ENCODE peak calls at places on chromosomes 16 and 17, in seven cellular contexts. P is HCT116, R is HepG2, D is K562, V is GM12878, T is H1, H is SK-N-SH. B is an unnamed sample.

GRCh38 chr17:4891405-4892062 is 7.8 kb upstream of the C17orf107 start:
- DNase-seq in P (no peak), R (no peak), D (no peak), V (no peak), T (no peak), H (no peak), B (no peak)

GRCh38 chr16:51359141-51359960 is 208.3 kb upstream of the SALL1 start:
- DNase-seq in P (no peak), R (no peak), D (no peak), V (no peak), T (peak; percentile 69), H (peak; percentile 73), B (no peak)

GRCh38 chr16:78984324-78984723 is 616.2 kb downstream of the MAF start:
- DNase-seq in P (no peak), R (no peak), D (peak; percentile 9), V (no peak), T (no peak), H (no peak), B (no peak)

GRCh38 chr17:6555331-6556120 is 829 bp downstream of the PITPNM3 start:
- DNase-seq in P (no peak), R (no peak), D (no peak), V (no peak), T (peak; percentile 67), H (peak; percentile 60), B (no peak)

GRCh38 chr17:39541652-39542051 is 66.1 kb downstream of the NEUROD2 start:
- DNase-seq in P (no peak), R (no peak), D (no peak), V (no peak), T (no peak), H (no peak), B (no peak)

GRCh38 chr17:17075037-17075755 is 32.9 kb downstream of the MPRIP start:
- DNase-seq in P (no peak), R (no peak), D (peak; percentile 52), V (no peak), T (no peak), H (peak; percentile 68), B (no peak)

GRCh38 chr16:20865420-20866126 is 34.6 kb downstream of the DCUN1D3 start:
- DNase-seq in P (peak; percentile 51), R (no peak), D (no peak), V (peak; percentile 64), T (no peak), H (no peak), B (no peak)

GRCh38 chr17:41880130-41880529 is 14.9 kb upstream of the KLHL11 start:
- DNase-seq in P (no peak), R (no peak), D (no peak), V (no peak), T (no peak), H (no peak), B (no peak)

GRCh38 chr16:22353188-22353919 is 21.1 kb downstream of the CDR2 start:
- DNase-seq in P (peak; percentile 19), R (peak; percentile 66), D (peak; percentile 68), V (peak; percentile 63), T (no peak), H (no peak), B (no peak)

GRCh38 chr17:20202141-20202574 is 193.0 kb downstream of the SPECC1 start:
- DNase-seq in P (no peak), R (no peak), D (no peak), V (no peak), T (no peak), H (no peak), B (no peak)

GRCh38 chr16:67197704-67198103 is 1.2 kb upstream of the ELMO3 start:
- DNase-seq in P (no peak), R (no peak), D (no peak), V (no peak), T (no peak), H (no peak), B (no peak)

GRCh38 chr16:67198238-67198734 is 645 bp upstream of the ELMO3 start:
- DNase-seq in P (peak; percentile 64), R (no peak), D (no peak), V (no peak), T (peak; percentile 73), H (peak; percentile 81), B (no peak)

GRCh38 chr16:67199808-67200198 is 872 bp downstream of the ELMO3 start:
- DNase-seq in P (no peak), R (no peak), D (no peak), V (no peak), T (peak; percentile 79), H (peak; percentile 61), B (no peak)

GRCh38 chr16:67200491-67200890 is 1.6 kb downstream of the ELMO3 start:
- DNase-seq in P (no peak), R (no peak), D (no peak), V (no peak), T (no peak), H (no peak), B (no peak)

DNA sequence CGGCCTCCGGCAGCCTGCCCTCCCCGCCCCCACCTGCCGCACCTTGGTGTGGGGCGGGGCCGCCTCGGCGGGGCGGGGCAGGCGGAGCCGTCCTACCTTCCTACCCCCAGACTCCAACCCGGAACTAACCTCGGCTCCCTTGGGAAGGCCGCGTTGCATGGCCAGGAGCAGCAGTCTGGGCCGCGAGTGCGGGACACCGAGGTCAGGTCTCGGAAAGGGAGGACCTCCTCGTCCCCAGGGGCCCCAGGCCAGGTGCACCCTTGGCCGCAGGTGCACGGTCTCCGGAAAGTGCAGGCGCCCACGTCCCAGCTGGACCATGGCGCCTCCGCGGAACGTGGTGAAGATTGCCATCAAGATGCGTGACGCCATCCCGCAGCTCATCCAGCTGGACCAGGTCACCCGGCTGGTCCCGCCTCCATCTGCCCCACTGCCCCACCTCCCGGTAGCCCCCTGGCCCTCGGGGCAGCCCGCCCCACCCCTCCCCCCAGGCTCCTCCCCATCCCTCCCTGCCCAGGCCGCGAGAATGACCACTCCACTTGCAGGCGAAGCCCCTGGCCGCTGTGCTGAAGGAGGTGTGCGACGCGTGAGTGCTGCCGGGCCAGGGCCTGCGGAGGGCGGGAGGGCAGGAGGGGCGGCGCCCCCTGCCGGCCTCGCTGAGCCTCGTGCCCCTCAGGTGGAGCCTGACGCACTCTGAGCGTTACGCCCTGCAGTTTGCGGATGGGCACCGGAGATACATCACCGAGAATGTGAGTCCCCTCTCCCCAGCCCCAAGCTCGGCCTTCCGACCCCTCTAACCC is at the start of gene ELMO3:
- DNase-seq in P (no peak), R (no peak), D (no peak), V (no peak), T (peak; percentile 85), H (peak; percentile 72), B (no peak)
- TF ChIP-seq SIN3A in P (no peak), R (no peak), D (no peak), V (no peak), T (peak; percentile 86), H (no peak), B (no peak)

GRCh38 chr17:7745748-7746470 is 28.4 kb downstream of the DNAH2 start:
- DNase-seq in P (peak; percentile 73), R (peak; percentile 61), D (peak; percentile 33), V (no peak), T (no peak), H (no peak), B (no peak)

GRCh38 chr17:7754656-7755055 is 37.1 kb downstream of the DNAH2 start:
- DNase-seq in P (no peak), R (no peak), D (no peak), V (no peak), T (no peak), H (no peak), B (no peak)

GRCh38 chr17:7748098-7748775 is 30.7 kb downstream of the DNAH2 start:
- DNase-seq in P (no peak), R (no peak), D (no peak), V (no peak), T (no peak), H (peak; percentile 62), B (no peak)

GRCh38 chr17:7747586-7747985 is 30.0 kb downstream of the DNAH2 start:
- DNase-seq in P (no peak), R (peak; percentile 34), D (no peak), V (no peak), T (no peak), H (no peak), B (no peak)

DNA sequence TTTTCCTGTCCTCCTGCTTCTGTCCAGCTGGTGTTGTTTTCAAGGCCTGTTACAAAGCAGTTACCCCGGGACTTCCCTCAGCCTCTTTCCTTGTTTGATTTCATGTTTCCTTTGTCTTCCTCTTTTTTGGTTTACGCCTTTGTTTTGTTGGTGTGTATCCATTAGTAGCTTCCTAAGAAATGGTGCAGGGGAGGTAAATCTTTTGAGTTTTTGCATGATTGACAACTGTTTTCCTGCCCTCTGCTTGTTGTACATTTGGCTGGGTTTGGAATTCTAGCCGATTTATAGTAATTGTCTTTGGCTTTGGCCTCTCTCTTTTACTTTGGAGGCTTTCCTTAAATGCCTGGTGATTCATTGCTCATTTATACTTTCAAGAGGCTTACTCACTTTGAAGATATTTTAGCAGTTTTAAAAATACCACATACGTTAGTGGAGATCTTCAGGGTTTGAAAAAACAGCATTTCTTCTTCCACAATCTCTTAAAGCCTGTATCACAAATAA is 32.8 kb downstream of the DNAH2 start:
- DNase-seq in P (no peak), R (no peak), D (no peak), V (no peak), T (no peak), H (no peak), B (no peak)
- TF ChIP-seq SIN3A in P (no peak), R (no peak), D (no peak), V (no peak), T (no peak), H (no peak), B (no peak)

GRCh38 chr16:86575754-86576557 is 2.4 kb upstream of the FOXL1 start:
- DNase-seq in P (peak; percentile 97), R (peak; percentile 63), D (peak; percentile 94), V (no peak), T (peak; percentile 89), H (peak; percentile 67), B (no peak)
- TF ChIP-seq SIN3A in P (peak; percentile 34), R (no peak), D (no peak), V (no peak), T (no peak), H (no peak), B (no peak)

DNA sequence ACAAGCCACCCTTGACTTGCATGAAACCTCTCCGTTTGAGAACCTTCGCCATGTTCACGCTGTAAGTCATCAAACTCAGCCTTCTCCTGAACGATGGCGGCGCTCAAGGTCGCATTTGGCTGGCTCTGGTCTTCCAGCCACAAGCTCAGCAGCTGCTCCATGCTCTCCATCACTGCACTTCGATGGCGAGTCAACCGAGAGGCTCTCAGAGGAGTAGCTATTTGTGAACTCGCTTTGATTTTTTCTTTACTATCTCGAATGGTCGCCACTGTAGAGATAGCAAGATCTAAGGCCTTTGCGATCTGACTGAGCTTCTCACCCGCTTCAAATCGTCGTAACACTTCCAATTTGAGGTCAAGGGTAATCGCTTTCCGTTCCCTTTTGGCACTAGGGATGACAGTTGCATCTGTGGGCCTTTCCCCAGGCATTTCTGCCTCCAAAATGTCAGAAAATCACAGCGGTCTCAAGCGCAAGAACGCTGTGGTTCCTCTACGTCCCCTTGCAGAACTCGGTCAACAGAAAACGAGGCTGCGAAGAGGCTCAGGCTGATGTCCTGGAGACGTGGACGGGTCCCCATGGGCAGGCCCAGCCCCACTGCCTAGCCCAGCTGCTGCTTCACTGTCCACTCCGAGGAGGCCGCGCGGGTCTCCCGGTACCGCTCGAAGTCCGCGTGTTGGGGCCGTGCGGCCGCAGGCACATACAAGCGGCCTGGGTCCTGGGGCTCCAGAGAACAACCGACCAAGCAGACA is 23.1 kb downstream of the DEF8 start:
- DNase-seq in P (no peak), R (no peak), D (peak; percentile 60), V (no peak), T (no peak), H (no peak), B (no peak)
- TF ChIP-seq SIN3A in P (no peak), R (no peak), D (no peak), V (no peak), T (no peak), H (no peak), B (no peak)

B was measured in Panc1.